ENCODE peak calls at places on chromosomes 2 and 18, in eight cellular contexts. One of them, this sample, is unnamed.

GRCh38 chr2:240245706-240246105 is 105.2 kb upstream of the OTOS start:
- DNase-seq in endothelial cell of umbilical vein: no peak
- DNase-seq in COR-L47: no peak
- DNase-seq in GM12891: no peak
- DNase-seq in NCI-H1436: no peak
- DNase-seq in IMR-90: peak; percentile 27
- DNase-seq in activated CD8-positive, alpha-beta memory T cell treated with anti-CD3 and anti-CD28 coated beads, Interleukin-2, amount 10 ng/mL, durations not matched to agents 7 days and 5 days: peak; percentile 22
- DNase-seq in fibroblast of gingiva: no peak
- DNase-seq in this sample: no peak

GRCh38 chr2:99336780-99337163 is 417 bp upstream of the EIF5B start:
- DNase-seq in endothelial cell of umbilical vein: no peak
- DNase-seq in activated CD8-positive, alpha-beta memory T cell treated with anti-CD3 and anti-CD28 coated beads, Interleukin-2, amount 10 ng/mL, durations not matched to agents 7 days and 5 days: peak; percentile 42
- DNase-seq in NCI-H1436: no peak
- DNase-seq in COR-L47: peak; percentile 48
- DNase-seq in IMR-90: no peak
- DNase-seq in GM12891: no peak
- DNase-seq in fibroblast of gingiva: no peak
- DNase-seq in this sample: no peak

GRCh38 chr18:44507729-44508325 is 172.9 kb upstream of the SETBP1 start:
- DNase-seq in fibroblast of gingiva: no peak
- DNase-seq in COR-L47: no peak
- DNase-seq in GM12891: no peak
- DNase-seq in IMR-90: no peak
- DNase-seq in NCI-H1436: no peak
- DNase-seq in activated CD8-positive, alpha-beta memory T cell treated with anti-CD3 and anti-CD28 coated beads, Interleukin-2, amount 10 ng/mL, durations not matched to agents 7 days and 5 days: peak; percentile 75
- DNase-seq in endothelial cell of umbilical vein: peak; percentile 99
- DNase-seq in this sample: no peak

GRCh38 chr2:181444654-181445053 is 12.5 kb upstream of the ITGA4 start:
- DNase-seq in activated CD8-positive, alpha-beta memory T cell treated with anti-CD3 and anti-CD28 coated beads, Interleukin-2, amount 10 ng/mL, durations not matched to agents 7 days and 5 days: no peak
- DNase-seq in IMR-90: no peak
- DNase-seq in NCI-H1436: no peak
- DNase-seq in endothelial cell of umbilical vein: no peak
- DNase-seq in GM12891: no peak
- DNase-seq in fibroblast of gingiva: no peak
- DNase-seq in COR-L47: no peak
- DNase-seq in this sample: no peak

GRCh38 chr2:205687018-205687956 is 5.0 kb downstream of the NRP2 start:
- DNase-seq in IMR-90: no peak
- DNase-seq in fibroblast of gingiva: no peak
- DNase-seq in NCI-H1436: no peak
- DNase-seq in activated CD8-positive, alpha-beta memory T cell treated with anti-CD3 and anti-CD28 coated beads, Interleukin-2, amount 10 ng/mL, durations not matched to agents 7 days and 5 days: no peak
- DNase-seq in COR-L47: no peak
- DNase-seq in endothelial cell of umbilical vein: no peak
- DNase-seq in GM12891: no peak
- DNase-seq in this sample: no peak

GRCh38 chr18:74060511-74061028 is 87.1 kb downstream of the FBXO15 start:
- DNase-seq in activated CD8-positive, alpha-beta memory T cell treated with anti-CD3 and anti-CD28 coated beads, Interleukin-2, amount 10 ng/mL, durations not matched to agents 7 days and 5 days: no peak
- DNase-seq in fibroblast of gingiva: no peak
- DNase-seq in COR-L47: no peak
- DNase-seq in NCI-H1436: no peak
- DNase-seq in GM12891: no peak
- DNase-seq in endothelial cell of umbilical vein: no peak
- DNase-seq in IMR-90: no peak
- DNase-seq in this sample: no peak

GRCh38 chr2:17901246-17901645 is 22.8 kb downstream of the KCNS3 start:
- DNase-seq in COR-L47: peak; percentile 77
- DNase-seq in fibroblast of gingiva: no peak
- DNase-seq in endothelial cell of umbilical vein: no peak
- DNase-seq in IMR-90: no peak
- DNase-seq in activated CD8-positive, alpha-beta memory T cell treated with anti-CD3 and anti-CD28 coated beads, Interleukin-2, amount 10 ng/mL, durations not matched to agents 7 days and 5 days: no peak
- DNase-seq in NCI-H1436: no peak
- DNase-seq in GM12891: no peak
- DNase-seq in this sample: peak; percentile 51

GRCh38 chr2:85394256-85394655 is 15.9 kb downstream of the CAPG start:
- DNase-seq in activated CD8-positive, alpha-beta memory T cell treated with anti-CD3 and anti-CD28 coated beads, Interleukin-2, amount 10 ng/mL, durations not matched to agents 7 days and 5 days: no peak
- DNase-seq in IMR-90: no peak
- DNase-seq in endothelial cell of umbilical vein: no peak
- DNase-seq in GM12891: no peak
- DNase-seq in fibroblast of gingiva: peak; percentile 72
- DNase-seq in NCI-H1436: no peak
- DNase-seq in COR-L47: peak; percentile 85
- DNase-seq in this sample: no peak

GRCh38 chr18:62279561-62279960 is 45.5 kb upstream of the TNFRSF11A start:
- DNase-seq in GM12891: no peak
- DNase-seq in COR-L47: peak; percentile 93
- DNase-seq in endothelial cell of umbilical vein: no peak
- DNase-seq in fibroblast of gingiva: no peak
- DNase-seq in IMR-90: no peak
- DNase-seq in activated CD8-positive, alpha-beta memory T cell treated with anti-CD3 and anti-CD28 coated beads, Interleukin-2, amount 10 ng/mL, durations not matched to agents 7 days and 5 days: no peak
- DNase-seq in NCI-H1436: no peak
- DNase-seq in this sample: no peak

GRCh38 chr2:207467716-207468347 is 61.9 kb upstream of the CREB1 start:
- DNase-seq in GM12891: no peak
- DNase-seq in fibroblast of gingiva: peak; percentile 57
- DNase-seq in NCI-H1436: no peak
- DNase-seq in IMR-90: peak; percentile 91
- DNase-seq in activated CD8-positive, alpha-beta memory T cell treated with anti-CD3 and anti-CD28 coated beads, Interleukin-2, amount 10 ng/mL, durations not matched to agents 7 days and 5 days: no peak
- DNase-seq in endothelial cell of umbilical vein: no peak
- DNase-seq in COR-L47: no peak
- DNase-seq in this sample: no peak

GRCh38 chr18:26317353-26317865 is 91.2 kb downstream of the TAF4B start:
- DNase-seq in fibroblast of gingiva: peak; percentile 73
- DNase-seq in activated CD8-positive, alpha-beta memory T cell treated with anti-CD3 and anti-CD28 coated beads, Interleukin-2, amount 10 ng/mL, durations not matched to agents 7 days and 5 days: no peak
- DNase-seq in COR-L47: no peak
- DNase-seq in endothelial cell of umbilical vein: no peak
- DNase-seq in IMR-90: no peak
- DNase-seq in NCI-H1436: no peak
- DNase-seq in GM12891: no peak
- DNase-seq in this sample: no peak

GRCh38 chr2:47043142-47043890 is 111.8 kb downstream of the STPG4 start:
- DNase-seq in NCI-H1436: no peak
- DNase-seq in activated CD8-positive, alpha-beta memory T cell treated with anti-CD3 and anti-CD28 coated beads, Interleukin-2, amount 10 ng/mL, durations not matched to agents 7 days and 5 days: no peak
- DNase-seq in IMR-90: peak; percentile 95
- DNase-seq in GM12891: no peak
- DNase-seq in fibroblast of gingiva: peak; percentile 93
- DNase-seq in COR-L47: no peak
- DNase-seq in endothelial cell of umbilical vein: peak; percentile 82
- DNase-seq in this sample: peak; percentile 96

GRCh38 chr2:206296128-206296527 is 21.7 kb downstream of the ZDBF2 start:
- DNase-seq in NCI-H1436: no peak
- DNase-seq in fibroblast of gingiva: peak; percentile 36
- DNase-seq in COR-L47: no peak
- DNase-seq in activated CD8-positive, alpha-beta memory T cell treated with anti-CD3 and anti-CD28 coated beads, Interleukin-2, amount 10 ng/mL, durations not matched to agents 7 days and 5 days: no peak
- DNase-seq in IMR-90: peak; percentile 17
- DNase-seq in endothelial cell of umbilical vein: peak; percentile 91
- DNase-seq in GM12891: no peak
- DNase-seq in this sample: peak; percentile 63

GRCh38 chr2:241069821-241070281 is 32.2 kb downstream of the MTERF4 start:
- DNase-seq in COR-L47: no peak
- DNase-seq in NCI-H1436: peak; percentile 16
- DNase-seq in activated CD8-positive, alpha-beta memory T cell treated with anti-CD3 and anti-CD28 coated beads, Interleukin-2, amount 10 ng/mL, durations not matched to agents 7 days and 5 days: no peak
- DNase-seq in GM12891: no peak
- DNase-seq in endothelial cell of umbilical vein: no peak
- DNase-seq in IMR-90: no peak
- DNase-seq in fibroblast of gingiva: no peak
- DNase-seq in this sample: no peak

GRCh38 chr2:181573140-181573736 is 83.7 kb downstream of the CERKL start:
- DNase-seq in NCI-H1436: peak; percentile 27
- DNase-seq in COR-L47: peak; percentile 17
- DNase-seq in activated CD8-positive, alpha-beta memory T cell treated with anti-CD3 and anti-CD28 coated beads, Interleukin-2, amount 10 ng/mL, durations not matched to agents 7 days and 5 days: no peak
- DNase-seq in GM12891: no peak
- DNase-seq in IMR-90: peak; percentile 50
- DNase-seq in endothelial cell of umbilical vein: peak; percentile 38
- DNase-seq in fibroblast of gingiva: peak; percentile 14
- DNase-seq in this sample: peak; percentile 59

GRCh38 chr2:43464546-43464945 is 131.3 kb downstream of the THADA start:
- DNase-seq in endothelial cell of umbilical vein: no peak
- DNase-seq in IMR-90: peak; percentile 23
- DNase-seq in activated CD8-positive, alpha-beta memory T cell treated with anti-CD3 and anti-CD28 coated beads, Interleukin-2, amount 10 ng/mL, durations not matched to agents 7 days and 5 days: no peak
- DNase-seq in GM12891: no peak
- DNase-seq in fibroblast of gingiva: peak; percentile 86
- DNase-seq in NCI-H1436: no peak
- DNase-seq in COR-L47: no peak
- DNase-seq in this sample: no peak

GRCh38 chr18:7084766-7085080 is 32.9 kb downstream of the LAMA1 start:
- DNase-seq in NCI-H1436: no peak
- DNase-seq in fibroblast of gingiva: peak; percentile 86
- DNase-seq in activated CD8-positive, alpha-beta memory T cell treated with anti-CD3 and anti-CD28 coated beads, Interleukin-2, amount 10 ng/mL, durations not matched to agents 7 days and 5 days: no peak
- DNase-seq in GM12891: no peak
- DNase-seq in COR-L47: no peak
- DNase-seq in endothelial cell of umbilical vein: no peak
- DNase-seq in IMR-90: peak; percentile 86
- DNase-seq in this sample: peak; percentile 67

This sample was measured in kidney tubule cell.